ENCODE peak calls at places on chromosomes 13 and 19, in six cellular contexts. K is activated T-helper 1 cell treated with anti-CD3 and anti-CD28 coated beads, Interleukin-12 subunit alpha, Interleukin-12 subunit beta, Interleukin-2, Interleukin-4 antibody, amounts not matched to agents 30 ng/mL and 10 ng/mL and 1 ng/mL, durations not matched to agents 14 hours and 24 hours and 36 hours; E is CD8-positive, alpha-beta T cell; D is Calu3; F is stimulated activated CD4-positive, alpha-beta T cell treated with anti-CD3 and anti-CD28 coated beads, Interleukin-4, amount 100 ng/mL, for 24 hours; B is progenitor cell of endocrine pancreas. S is an unnamed sample.

GRCh38 chr19:10271543-10272086 is 695 bp downstream of the ICAM1 start:
- DNase-seq in K (peak), E (no peak), D (no peak), F (peak), B (no peak), S (peak)

GRCh38 chr13:38180670-38181069 is 169.0 kb upstream of the UFM1 start:
- DNase-seq in K (no peak), E (no peak), D (no peak), F (no peak), B (no peak), S (no peak)

GRCh38 chr13:96817336-96817941 is 176.8 kb downstream of the OXGR1 start:
- DNase-seq in K (no peak), E (no peak), D (no peak), F (no peak), B (no peak), S (peak)

GRCh38 chr19:13463296-13463695 is 43.0 kb downstream of the CACNA1A start:
- DNase-seq in K (no peak), E (no peak), D (peak), F (no peak), B (peak), S (no peak)

GRCh38 chr19:1672038-1672768 is 19.8 kb upstream of the TCF3 start:
- DNase-seq in K (peak), E (peak), D (peak), F (peak), B (no peak), S (no peak)

GRCh38 chr19:17376935-17377600 is at the start of gene PLVAP:
- DNase-seq in K (no peak), E (no peak), D (no peak), F (no peak), B (no peak), S (no peak)

GRCh38 chr19:55598034-55598433 is 1.3 kb downstream of the FIZ1 start:
- DNase-seq in K (no peak), E (no peak), D (no peak), F (no peak), B (no peak), S (no peak)

GRCh38 chr13:40878823-40879222 is 89.4 kb downstream of the SLC25A15 start:
- DNase-seq in K (no peak), E (no peak), D (no peak), F (no peak), B (no peak), S (no peak)

GRCh38 chr13:110815471-110816204 is 99.2 kb downstream of the ANKRD10 start:
- DNase-seq in K (no peak), E (no peak), D (peak), F (no peak), B (no peak), S (peak)

GRCh38 chr13:94711561-94712286 is 621 bp downstream of the SOX21 start:
- DNase-seq in K (no peak), E (no peak), D (peak), F (no peak), B (peak), S (no peak)

GRCh38 chr13:40345149-40345514 is 321.3 kb downstream of the FOXO1 start:
- DNase-seq in K (no peak), E (no peak), D (no peak), F (no peak), B (no peak), S (no peak)